ENCODE peak calls at places on chromosomes 2 and 18, in four cellular contexts. C, D, V and Y are unnamed samples.
A peak's percentile ranks its signal among the peaks of the same experiment; 100 is the strongest.

GRCh38 chr2:144937899-144938298 is 418.0 kb upstream of the ZEB2 start:
- DNase-seq in V (no peak), D (no peak), C (no peak), Y (no peak)

GRCh38 chr2:170928036-170928823 is 823 bp upstream of the GORASP2 start:
- DNase-seq in D (peak; percentile 87), V (peak; percentile 56), C (no peak), Y (peak; percentile 29)

GRCh38 chr2:67824196-67824595 is 238.6 kb downstream of the C1D start:
- DNase-seq in V (no peak), C (no peak), D (no peak), Y (no peak)

GRCh38 chr2:240070907-240071306 is 17.6 kb upstream of the OR6B3 start:
- DNase-seq in C (no peak), V (no peak), D (no peak), Y (no peak)

GRCh38 chr2:114025030-114025429 is 135.1 kb downstream of the ACTR3 start:
- DNase-seq in V (no peak), C (no peak), D (no peak), Y (no peak)

GRCh38 chr2:149894760-149895159 is 307.2 kb upstream of the MMADHC start:
- DNase-seq in D (peak; percentile 77), V (peak; percentile 44), C (no peak), Y (no peak)

GRCh38 chr2:26988165-26988879 is 17.9 kb downstream of the MAPRE3 start:
- DNase-seq in C (no peak), D (peak; percentile 29), V (peak; percentile 40), Y (no peak)

GRCh38 chr2:24831216-24831615 is 38.0 kb downstream of the CENPO start:
- DNase-seq in V (no peak), D (no peak), C (no peak), Y (no peak)

GRCh38 chr18:59631583-59632181 is 65.5 kb downstream of the CCBE1 start:
- DNase-seq in V (peak; percentile 47), C (no peak), D (peak; percentile 23), Y (peak; percentile 7)

GRCh38 chr2:16242906-16243305 is 302.6 kb downstream of the MYCN start:
- DNase-seq in V (no peak), C (no peak), D (no peak), Y (no peak)

GRCh38 chr2:159622966-159623365 is 6.6 kb upstream of the BAZ2B start:
- DNase-seq in D (no peak), C (no peak), V (no peak), Y (no peak)

DNA sequence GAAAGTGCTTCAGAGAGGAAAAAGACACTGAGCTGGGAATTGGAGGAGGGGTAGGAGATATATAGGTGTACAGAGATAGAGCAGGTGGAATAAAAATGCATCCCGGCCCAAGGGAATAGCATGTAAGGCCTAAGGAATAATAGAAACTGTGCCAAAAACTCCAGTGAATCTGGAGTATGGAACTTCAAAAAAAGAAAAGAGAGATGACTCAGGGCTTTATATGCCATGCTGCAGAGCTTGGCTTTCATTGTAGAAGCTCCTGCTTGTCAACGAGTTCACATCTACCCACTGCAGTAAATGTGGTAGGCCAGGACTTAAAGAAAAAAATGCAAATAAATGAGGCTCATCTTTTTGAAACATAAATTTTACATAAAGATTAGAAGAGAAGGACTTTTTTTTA is 131.8 kb downstream of the MREG start:
- DNase-seq in D (no peak), C (no peak), V (no peak), Y (no peak)
- TF ChIP-seq CTCF in D (no peak), C (no peak), V (no peak), Y (no peak)

DNA sequence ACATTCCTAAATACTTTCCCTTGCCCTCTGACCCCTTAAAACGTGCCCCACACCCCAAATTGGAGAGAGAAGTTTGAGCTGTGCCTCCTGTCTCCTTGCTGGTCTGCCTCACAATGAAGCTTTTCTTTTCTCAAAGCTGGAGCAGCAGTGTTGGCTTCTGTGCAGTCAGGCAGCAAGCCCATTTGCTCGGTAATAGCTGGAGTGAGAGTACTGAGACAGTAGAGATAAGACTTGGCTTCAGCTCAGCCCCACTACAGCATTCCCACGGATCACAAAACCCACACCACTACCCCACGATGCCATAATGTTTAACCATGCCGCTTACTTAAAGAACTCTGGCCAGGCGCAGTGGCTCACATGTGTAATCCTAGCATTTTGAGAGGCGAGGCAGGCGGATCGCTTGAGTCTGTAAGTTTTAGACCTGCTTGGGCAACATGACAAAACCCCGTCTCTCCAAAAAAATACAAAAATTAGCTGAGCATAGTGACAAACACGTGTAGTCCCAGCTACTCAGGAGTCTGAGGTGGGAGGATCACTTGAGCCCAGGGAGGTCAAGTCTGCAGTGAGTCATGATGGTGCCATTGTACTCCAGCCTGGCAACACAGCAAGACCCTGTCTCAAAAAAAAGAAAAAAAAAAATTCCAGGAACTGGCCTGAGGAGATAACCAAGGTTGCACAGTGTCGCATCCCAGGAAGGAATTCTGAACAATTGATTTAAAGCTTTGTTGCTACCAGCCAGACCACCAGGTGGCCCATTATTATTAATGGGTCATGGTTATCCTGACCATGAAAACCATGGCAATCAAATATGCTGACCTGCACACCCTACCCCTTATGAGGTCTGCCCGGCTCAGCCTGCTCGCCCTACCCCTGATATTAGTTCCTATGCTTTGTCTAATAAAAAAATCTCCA is 73.3 kb downstream of the NCAPH start:
- DNase-seq in C (no peak), V (no peak), D (no peak), Y (no peak)
- TF ChIP-seq CTCF in C (no peak), V (no peak), D (no peak), Y (no peak)

GRCh38 chr18:24321071-24321470 is 76.6 kb downstream of the OSBPL1A start:
- DNase-seq in C (no peak), V (no peak), D (no peak), Y (no peak)
- TF ChIP-seq CTCF in C (no peak), V (no peak), D (no peak), Y (no peak)

GRCh38 chr2:180577567-180577966 is 402.8 kb upstream of the UBE2E3 start:
- DNase-seq in V (peak; percentile 27), D (no peak), C (no peak), Y (no peak)
- TF ChIP-seq CTCF in V (no peak), D (no peak), C (no peak), Y (no peak)

DNA sequence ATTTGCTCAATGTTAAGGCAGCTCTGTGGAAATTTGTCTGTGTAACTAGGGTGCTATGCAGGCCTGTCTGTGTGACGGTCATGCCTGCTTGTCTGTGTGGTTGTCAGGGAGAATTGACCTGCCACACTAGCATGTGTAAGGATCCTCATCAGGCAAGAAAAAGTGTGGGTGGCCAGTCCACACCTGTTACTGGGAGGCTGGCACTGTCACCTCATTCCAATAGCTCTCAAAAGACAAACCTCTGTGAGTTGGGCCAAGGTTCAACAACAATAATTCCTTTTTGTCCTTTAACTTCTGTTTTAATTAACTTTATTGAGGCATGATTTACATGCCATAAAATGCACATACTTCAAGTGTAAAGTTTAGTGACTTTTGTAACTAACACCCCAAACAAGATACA is 4.2 kb upstream of the MARCO start:
- DNase-seq in V (no peak), D (no peak), C (no peak), Y (no peak)
- TF ChIP-seq CTCF in V (no peak), D (no peak), C (no peak), Y (no peak)

DNA sequence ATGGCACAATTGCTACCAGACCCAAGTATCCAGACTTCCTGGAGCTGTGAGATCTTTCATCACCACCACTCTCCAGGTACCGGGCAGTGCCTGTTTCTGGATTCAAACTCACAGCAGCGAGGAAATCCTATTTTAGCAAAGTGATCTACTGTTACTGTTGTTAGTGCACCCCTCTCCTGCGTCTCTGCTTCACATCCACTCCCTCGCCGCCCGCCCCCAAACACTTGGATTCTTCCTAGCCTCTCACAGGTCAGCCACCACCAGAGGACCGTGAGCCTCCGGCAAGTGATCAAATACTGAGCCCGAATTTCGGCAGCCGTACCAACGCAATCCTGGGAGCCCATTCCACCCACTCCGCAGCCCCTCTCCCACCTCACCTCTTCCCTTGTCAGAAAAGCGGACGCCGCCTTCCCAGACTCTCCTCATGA is 519 bp downstream of the METTL4 start:
- DNase-seq in D (peak; percentile 69), V (peak; percentile 52), C (peak; percentile 82), Y (peak; percentile 68)
- TF ChIP-seq CTCF in D (no peak), V (peak; percentile 17), C (no peak), Y (no peak)

DNA sequence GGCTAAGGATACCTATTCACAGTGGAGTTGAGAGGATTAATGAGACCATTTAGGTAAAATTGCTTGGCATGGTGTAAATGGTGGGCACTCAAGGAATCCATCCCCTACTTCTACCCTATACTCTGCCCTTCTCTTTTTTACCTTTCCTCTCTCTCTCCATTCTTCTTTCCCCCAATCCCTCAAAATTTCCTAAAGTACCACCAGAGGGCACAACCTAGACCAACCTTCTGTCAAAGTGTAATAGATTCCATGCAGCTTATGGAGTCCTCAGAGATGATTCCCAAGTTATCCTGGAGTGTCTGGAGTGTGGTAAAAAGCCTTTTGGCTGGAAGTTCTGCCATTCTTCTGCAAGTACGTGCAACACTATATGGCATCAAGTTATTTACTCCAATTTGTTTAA is 33.0 kb upstream of the CCDC195 start:
- DNase-seq in V (peak; percentile 20), C (no peak), D (no peak), Y (peak; percentile 6)
- TF ChIP-seq CTCF in V (no peak), C (no peak), D (peak; percentile 7), Y (no peak)

DNA sequence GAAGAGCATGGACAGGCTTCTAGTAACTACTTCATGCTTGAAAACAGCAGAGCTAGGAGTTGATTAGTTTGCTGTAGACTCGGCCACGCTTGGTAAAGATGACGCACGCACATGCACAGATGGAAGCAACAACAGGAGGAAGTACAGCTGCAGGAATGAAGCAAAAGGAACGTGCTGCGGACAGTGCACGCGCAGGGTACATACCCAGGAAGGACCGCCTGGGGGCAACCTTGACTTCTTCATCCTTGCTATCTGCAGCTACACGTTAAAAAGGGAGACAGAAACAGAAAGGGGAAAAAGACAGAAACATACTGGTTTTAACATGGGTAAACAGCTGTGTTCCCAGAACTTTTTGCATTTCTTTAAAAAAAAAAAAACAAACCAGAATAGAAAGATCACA is 17.7 kb downstream of the SLC66A2 start:
- DNase-seq in C (peak; percentile 50), D (no peak), V (no peak), Y (no peak)
- TF ChIP-seq CTCF in C (no peak), D (no peak), V (no peak), Y (no peak)

DNA sequence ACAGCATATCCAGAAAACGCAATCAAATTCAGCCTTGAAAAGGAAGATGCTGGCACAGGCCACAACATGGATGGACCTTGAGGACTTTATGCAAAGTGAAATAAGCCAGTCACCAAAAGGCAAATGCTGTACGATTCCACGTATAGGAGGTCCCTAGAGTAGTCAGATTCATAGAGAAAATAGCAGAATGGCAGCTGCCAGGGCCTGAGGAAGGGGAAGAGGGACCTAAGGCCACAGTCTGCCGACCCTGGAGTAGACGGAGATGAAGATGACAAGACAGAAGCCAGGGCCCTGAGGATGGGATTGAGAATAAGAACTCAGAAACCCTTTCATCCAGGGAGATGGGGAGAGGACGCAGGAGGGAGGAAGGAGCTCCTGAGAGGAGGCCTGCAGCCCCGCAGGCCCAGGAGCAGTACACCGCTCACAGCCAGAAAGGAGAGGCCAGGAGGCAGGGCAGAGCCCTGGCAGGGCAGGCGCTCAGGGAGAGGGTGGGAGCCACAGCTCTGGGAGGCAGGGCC is 8.1 kb upstream of the MTERF4 start:
- DNase-seq in D (no peak), V (no peak), C (no peak), Y (no peak)
- TF ChIP-seq CTCF in D (no peak), V (no peak), C (no peak), Y (no peak)